ENCODE peak calls at places on chromosomes 3 and 15, in five cellular contexts. One of them, this sample, is unnamed.

GRCh38 chr3:13613343-13614190 is 64.6 kb downstream of the FBLN2 start:
- DNase-seq in tibial artery: peak; percentile 19
- DNase-seq in colonic mucosa: no peak
- DNase-seq in activated T-helper 1 cell treated with anti-CD3 and anti-CD28 coated beads, Interleukin-2, amount 50 U/mL, for 16 hours: no peak
- DNase-seq in NCI-H2081: no peak
- DNase-seq in this sample: no peak

GRCh38 chr3:99918720-99919119 is 101.1 kb downstream of the CMSS1 start:
- DNase-seq in activated T-helper 1 cell treated with anti-CD3 and anti-CD28 coated beads, Interleukin-2, amount 50 U/mL, for 16 hours: no peak
- DNase-seq in colonic mucosa: no peak
- DNase-seq in NCI-H2081: no peak
- DNase-seq in tibial artery: no peak
- DNase-seq in this sample: no peak

GRCh38 chr3:186013312-186013711 is 75.5 kb upstream of the TRA2B start:
- DNase-seq in NCI-H2081: no peak
- DNase-seq in tibial artery: no peak
- DNase-seq in activated T-helper 1 cell treated with anti-CD3 and anti-CD28 coated beads, Interleukin-2, amount 50 U/mL, for 16 hours: no peak
- DNase-seq in colonic mucosa: no peak
- DNase-seq in this sample: no peak

GRCh38 chr15:69386284-69386683 is 27.9 kb upstream of the KIF23 start:
- DNase-seq in tibial artery: no peak
- DNase-seq in activated T-helper 1 cell treated with anti-CD3 and anti-CD28 coated beads, Interleukin-2, amount 50 U/mL, for 16 hours: no peak
- DNase-seq in colonic mucosa: no peak
- DNase-seq in NCI-H2081: no peak
- DNase-seq in this sample: no peak

GRCh38 chr3:12175844-12176453 is 17.2 kb upstream of the TIMP4 start:
- DNase-seq in colonic mucosa: peak; percentile 76
- DNase-seq in activated T-helper 1 cell treated with anti-CD3 and anti-CD28 coated beads, Interleukin-2, amount 50 U/mL, for 16 hours: no peak
- DNase-seq in tibial artery: peak; percentile 82
- DNase-seq in NCI-H2081: no peak
- DNase-seq in this sample: peak; percentile 76

GRCh38 chr3:95894820-95895219 is 919.6 kb upstream of the EPHA6 start:
- DNase-seq in NCI-H2081: no peak
- DNase-seq in colonic mucosa: no peak
- DNase-seq in activated T-helper 1 cell treated with anti-CD3 and anti-CD28 coated beads, Interleukin-2, amount 50 U/mL, for 16 hours: no peak
- DNase-seq in tibial artery: no peak
- DNase-seq in this sample: no peak

GRCh38 chr3:138390582-138390932 is 42.2 kb downstream of the MRAS start:
- DNase-seq in activated T-helper 1 cell treated with anti-CD3 and anti-CD28 coated beads, Interleukin-2, amount 50 U/mL, for 16 hours: no peak
- DNase-seq in colonic mucosa: no peak
- DNase-seq in NCI-H2081: no peak
- DNase-seq in tibial artery: no peak
- DNase-seq in this sample: no peak

GRCh38 chr3:51498871-51499790 is 684 bp downstream of the DCAF1 start:
- DNase-seq in tibial artery: peak; percentile 97
- DNase-seq in NCI-H2081: peak; percentile 79
- DNase-seq in activated T-helper 1 cell treated with anti-CD3 and anti-CD28 coated beads, Interleukin-2, amount 50 U/mL, for 16 hours: peak; percentile 74
- DNase-seq in colonic mucosa: peak; percentile 98
- DNase-seq in this sample: peak; percentile 95

GRCh38 chr3:196968233-196969000 is at the start of gene PIGZ:
- DNase-seq in tibial artery: no peak
- DNase-seq in NCI-H2081: peak; percentile 54
- DNase-seq in activated T-helper 1 cell treated with anti-CD3 and anti-CD28 coated beads, Interleukin-2, amount 50 U/mL, for 16 hours: peak; percentile 16
- DNase-seq in colonic mucosa: peak; percentile 63
- DNase-seq in this sample: peak; percentile 29

GRCh38 chr15:89088605-89089315 is 504 bp downstream of the ABHD2 start:
- DNase-seq in NCI-H2081: no peak
- DNase-seq in tibial artery: peak; percentile 79
- DNase-seq in activated T-helper 1 cell treated with anti-CD3 and anti-CD28 coated beads, Interleukin-2, amount 50 U/mL, for 16 hours: no peak
- DNase-seq in colonic mucosa: peak; percentile 55
- DNase-seq in this sample: peak; percentile 57

GRCh38 chr3:72186485-72186864 is 401.5 kb upstream of the PROK2 start:
- DNase-seq in colonic mucosa: no peak
- DNase-seq in NCI-H2081: no peak
- DNase-seq in tibial artery: no peak
- DNase-seq in activated T-helper 1 cell treated with anti-CD3 and anti-CD28 coated beads, Interleukin-2, amount 50 U/mL, for 16 hours: no peak
- DNase-seq in this sample: no peak

GRCh38 chr3:69671082-69671952 is 67.9 kb upstream of the MITF start:
- DNase-seq in NCI-H2081: peak; percentile 17
- DNase-seq in colonic mucosa: peak; percentile 55
- DNase-seq in activated T-helper 1 cell treated with anti-CD3 and anti-CD28 coated beads, Interleukin-2, amount 50 U/mL, for 16 hours: no peak
- DNase-seq in tibial artery: no peak
- DNase-seq in this sample: peak; percentile 73

This sample was measured in OCI-M1.